ENCODE peak calls at places on chromosomes 1 and 21, in four cellular contexts. U is tibial artery, F is fibroblast of lung, T is astrocyte of the spinal cord. H is an unnamed sample.

GRCh38 chr1:2360588-2361364 is 30.6 kb downstream of the MORN1 start:
- DNase-seq in U (no peak), F (peak), T (no peak), H (no peak)

GRCh38 chr1:9249534-9250335 is 15.2 kb downstream of the H6PD start:
- DNase-seq in U (peak), F (no peak), T (no peak), H (peak)

GRCh38 chr1:145926706-145927072 is 595 bp downstream of the RBM8A start:
- DNase-seq in U (no peak), F (peak), T (peak), H (no peak)

GRCh38 chr1:18583326-18583941 is 47.2 kb upstream of the PAX7 start:
- DNase-seq in U (peak), F (no peak), T (no peak), H (no peak)

GRCh38 chr1:103529746-103530145 is 4.2 kb downstream of the RNPC3 start:
- DNase-seq in U (no peak), F (peak), T (peak), H (no peak)

GRCh38 chr1:90045853-90046563 is 51.1 kb downstream of the ZNF326 start:
- DNase-seq in U (no peak), F (peak), T (peak), H (no peak)

GRCh38 chr1:89594096-89594740 is 38.7 kb upstream of the LRRC8C start:
- DNase-seq in U (no peak), F (peak), T (no peak), H (no peak)

GRCh38 chr1:91553196-91553595 is 52.5 kb downstream of the CDC7 start:
- DNase-seq in U (peak), F (peak), T (peak), H (no peak)

GRCh38 chr1:115505157-115505571 is 136.6 kb upstream of the VANGL1 start:
- DNase-seq in U (no peak), F (peak), T (no peak), H (no peak)

GRCh38 chr1:178262101-178262500 is 168.2 kb downstream of the RASAL2 start:
- DNase-seq in U (no peak), F (peak), T (peak), H (no peak)

GRCh38 chr1:33971018-33971710 is 107.3 kb downstream of the HMGB4 start:
- DNase-seq in U (peak), F (peak), T (no peak), H (no peak)

GRCh38 chr1:115922806-115923205 is 53.5 kb upstream of the SLC22A15 start:
- DNase-seq in U (no peak), F (no peak), T (no peak), H (no peak)

GRCh38 chr1:167483790-167484189 is 34.5 kb downstream of the CD247 start:
- DNase-seq in U (no peak), F (no peak), T (no peak), H (no peak)

GRCh38 chr1:88276158-88276557 is 407.9 kb upstream of the PKN2 start:
- DNase-seq in U (no peak), F (peak), T (peak), H (no peak)

GRCh38 chr1:167648978-167649752 is 19.1 kb downstream of the RCSD1 start:
- DNase-seq in U (peak), F (peak), T (no peak), H (no peak)

GRCh38 chr1:223208164-223209075 is 65.4 kb upstream of the TLR5 start:
- DNase-seq in U (no peak), F (peak), T (peak), H (no peak)

GRCh38 chr1:94383966-94384408 is 34.2 kb upstream of the ABCD3 start:
- DNase-seq in U (no peak), F (peak), T (peak), H (peak)

GRCh38 chr21:16644690-16645089 is 868.2 kb upstream of the CXADR start:
- DNase-seq in U (no peak), F (peak), T (no peak), H (no peak)

GRCh38 chr1:9494936-9495758 is 44.1 kb upstream of the SLC25A33 start:
- DNase-seq in U (no peak), F (peak), T (peak), H (peak)

GRCh38 chr1:213767683-213768082 is 220.1 kb upstream of the PROX1 start:
- DNase-seq in U (no peak), F (no peak), T (no peak), H (no peak)

GRCh38 chr1:107547363-107548155 is 406.7 kb downstream of the NTNG1 start:
- DNase-seq in U (no peak), F (peak), T (no peak), H (no peak)

GRCh38 chr1:216750031-216750627 is 26.9 kb upstream of the ESRRG start:
- DNase-seq in U (no peak), F (peak), T (peak), H (no peak)

GRCh38 chr1:32868085-32868484 is 2.6 kb downstream of the FNDC5 start:
- DNase-seq in U (no peak), F (no peak), T (no peak), H (no peak)

GRCh38 chr1:54456921-54457529 is 50.8 kb upstream of the SSBP3 start:
- DNase-seq in U (no peak), F (no peak), T (no peak), H (no peak)

GRCh38 chr1:100292711-100293110 is 26.7 kb downstream of the RTCA start:
- DNase-seq in U (no peak), F (peak), T (peak), H (no peak)

GRCh38 chr1:160415696-160416298 is 15.4 kb downstream of the VANGL2 start:
- DNase-seq in U (no peak), F (no peak), T (no peak), H (no peak)

GRCh38 chr1:178038372-178038771 is 55.5 kb upstream of the RASAL2 start:
- DNase-seq in U (no peak), F (no peak), T (no peak), H (no peak)

GRCh38 chr1:3785045-3785444 is 11.3 kb downstream of the LRRC47 start:
- DNase-seq in U (no peak), F (no peak), T (no peak), H (peak)

GRCh38 chr1:3787347-3787710 is 9.0 kb downstream of the LRRC47 start:
- DNase-seq in U (no peak), F (no peak), T (no peak), H (no peak)

GRCh38 chr1:3786468-3787346 is 9.6 kb downstream of the LRRC47 start:
- DNase-seq in U (no peak), F (no peak), T (no peak), H (no peak)

GRCh38 chr1:3783651-3784474 is 11.3 kb downstream of the SMIM1 start:
- DNase-seq in U (no peak), F (no peak), T (no peak), H (peak)

GRCh38 chr1:3785458-3786157 is 10.7 kb downstream of the LRRC47 start:
- DNase-seq in U (no peak), F (no peak), T (no peak), H (no peak)
- TF ChIP-seq CTCF in U (no peak), F (peak), T (peak), H (peak)

GRCh38 chr1:151813271-151813977 is 8.2 kb upstream of the LINGO4 start:
- DNase-seq in U (no peak), F (no peak), T (no peak), H (no peak)
- TF ChIP-seq CTCF in U (no peak), F (no peak), T (no peak), H (no peak)

GRCh38 chr1:83702349-83702748 is 296.6 kb downstream of the TTLL7 start:
- DNase-seq in U (no peak), F (no peak), T (no peak), H (no peak)

GRCh38 chr1:83706354-83706938 is 292.5 kb downstream of the TTLL7 start:
- DNase-seq in U (no peak), F (no peak), T (no peak), H (no peak)

GRCh38 chr1:83705091-83705490 is 293.8 kb downstream of the TTLL7 start:
- DNase-seq in U (no peak), F (no peak), T (no peak), H (no peak)

GRCh38 chr1:83701396-83701795 is 297.5 kb downstream of the TTLL7 start:
- DNase-seq in U (no peak), F (no peak), T (no peak), H (no peak)

DNA sequence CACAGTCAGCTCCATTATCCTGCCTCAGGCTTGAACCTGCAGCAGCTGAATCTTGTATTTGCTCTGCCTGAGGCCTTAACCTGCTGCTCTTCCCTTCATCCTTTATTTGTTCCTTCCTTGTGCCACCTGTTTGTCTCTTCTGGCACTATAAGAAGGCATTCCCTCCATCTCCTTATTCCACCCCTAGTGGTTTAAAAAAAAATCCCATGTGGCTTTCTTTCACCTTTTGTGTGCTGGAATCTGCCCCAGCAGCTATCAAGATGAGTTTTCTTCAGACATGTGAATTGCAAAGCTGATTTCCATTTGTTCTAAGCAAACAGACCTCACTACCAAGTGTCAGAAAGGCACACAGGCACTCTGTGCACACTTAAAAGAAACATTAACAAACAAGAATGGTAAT is 294.6 kb downstream of the TTLL7 start:
- DNase-seq in U (no peak), F (no peak), T (no peak), H (no peak)
- TF ChIP-seq CTCF in U (no peak), F (no peak), T (no peak), H (no peak)

GRCh38 chr1:156773607-156774006 is 6.3 kb downstream of the PRCC start:
- DNase-seq in U (no peak), F (no peak), T (no peak), H (no peak)
- TF ChIP-seq CTCF in U (no peak), F (no peak), T (no peak), H (no peak)

GRCh38 chr21:41663805-41664788 is 102.8 kb downstream of the RIPK4 start:
- DNase-seq in U (no peak), F (peak), T (peak), H (no peak)
- TF ChIP-seq CTCF in U (no peak), F (no peak), T (no peak), H (no peak)

GRCh38 chr1:224697888-224698450 is 81.9 kb downstream of the CNIH3 start:
- DNase-seq in U (no peak), F (no peak), T (no peak), H (no peak)

GRCh38 chr1:224704409-224704735 is 88.3 kb downstream of the CNIH3 start:
- DNase-seq in U (no peak), F (no peak), T (no peak), H (no peak)

GRCh38 chr1:224703702-224704408 is 87.7 kb downstream of the CNIH3 start:
- DNase-seq in U (no peak), F (no peak), T (no peak), H (no peak)

GRCh38 chr1:224696891-224697765 is 81.0 kb downstream of the CNIH3 start:
- DNase-seq in U (no peak), F (peak), T (peak), H (no peak)

DNA sequence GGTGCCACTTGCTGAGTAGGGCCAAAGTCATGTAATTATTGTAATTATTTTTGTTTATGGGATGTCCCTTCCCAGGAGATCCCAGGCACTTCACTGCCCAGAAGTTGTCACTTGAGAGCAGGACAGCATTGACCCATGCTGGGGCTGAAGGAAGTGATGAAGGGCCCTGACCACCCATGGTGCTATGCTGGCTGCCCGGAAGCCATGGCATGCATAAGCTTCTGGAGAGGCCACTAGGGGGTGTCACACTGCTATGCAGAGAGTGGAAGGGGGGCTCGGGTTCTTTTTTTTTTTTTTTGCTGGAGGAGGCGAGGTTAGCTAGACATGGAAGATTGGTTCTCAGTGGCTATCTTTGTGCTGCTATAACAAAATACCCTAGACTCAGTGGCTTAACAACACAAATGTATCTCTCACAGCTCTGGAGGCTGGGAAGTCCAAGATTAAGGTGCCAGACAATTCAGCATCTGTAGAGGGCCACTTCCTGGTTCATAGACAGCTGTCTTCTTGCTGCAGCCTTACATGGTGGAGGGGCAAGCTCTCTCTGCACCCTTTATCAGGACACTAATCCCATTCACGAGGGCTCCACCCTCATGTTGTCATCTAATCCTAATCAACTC is 84.9 kb downstream of the CNIH3 start:
- DNase-seq in U (no peak), F (no peak), T (no peak), H (peak)
- TF ChIP-seq CTCF in U (no peak), F (peak), T (peak), H (peak)

GRCh38 chr1:228836954-228837481 is 101.7 kb downstream of the RHOU start:
- DNase-seq in U (no peak), F (no peak), T (no peak), H (no peak)

GRCh38 chr1:228839656-228840055 is 104.4 kb downstream of the RHOU start:
- DNase-seq in U (no peak), F (no peak), T (no peak), H (no peak)

GRCh38 chr1:228836427-228836826 is 101.1 kb downstream of the RHOU start:
- DNase-seq in U (no peak), F (no peak), T (no peak), H (no peak)

GRCh38 chr1:228837817-228838716 is 102.8 kb downstream of the RHOU start:
- DNase-seq in U (peak), F (peak), T (peak), H (no peak)

DNA sequence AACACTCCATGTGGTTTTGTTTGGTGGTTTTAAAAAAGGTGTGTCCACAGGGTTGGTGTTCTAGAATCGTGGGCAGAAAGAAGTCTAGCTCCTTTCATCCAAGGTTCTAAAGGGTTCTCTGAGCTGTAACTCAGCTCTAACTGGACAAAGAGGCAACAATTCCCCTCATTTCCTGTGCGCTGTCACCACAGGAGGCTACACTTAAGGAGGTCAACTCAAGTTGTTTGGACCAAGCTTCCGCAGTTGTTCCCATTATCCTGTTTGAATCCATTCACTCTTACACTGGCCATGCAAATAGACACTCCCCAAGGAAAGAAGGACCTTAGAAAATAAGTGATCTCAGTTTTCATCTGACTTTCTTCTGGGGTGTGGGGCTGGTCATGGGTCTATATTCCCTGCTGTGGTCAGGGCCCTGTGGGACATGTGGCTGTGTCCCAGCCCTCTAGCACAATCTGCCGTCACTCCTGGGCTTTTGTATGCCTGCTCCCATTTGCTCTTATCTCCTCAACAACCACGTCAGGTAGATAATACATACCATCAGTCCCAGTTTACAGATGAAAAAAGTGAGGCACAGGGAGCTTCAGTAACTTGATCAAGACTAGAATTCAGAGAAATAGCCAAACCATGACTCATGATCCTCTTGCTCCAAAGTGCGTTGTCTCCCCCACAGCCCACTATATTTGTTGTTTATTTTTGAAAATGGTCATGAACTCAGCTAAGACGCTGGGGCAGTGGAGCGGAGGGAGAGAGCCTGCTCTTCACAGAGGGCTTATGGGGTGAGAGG is 103.6 kb downstream of the RHOU start:
- DNase-seq in U (no peak), F (peak), T (peak), H (no peak)
- TF ChIP-seq CTCF in U (no peak), F (no peak), T (no peak), H (no peak)